ENCODE peak calls at places on chromosomes 2 and 18, in five cellular contexts. W, G, X, Q and U are unnamed samples. For H3K9me3, the result is how much of the 10 kb centered on the place peaks cover.

GRCh38 chr18:39462436-39462835 is 1896.8 kb upstream of the CELF4 start:
- DNase-seq in X (no peak), W (no peak), Q (no peak), G (no peak), U (no peak)

GRCh38 chr2:26982102-26982742 is 11.8 kb downstream of the MAPRE3 start:
- DNase-seq in Q (peak), G (peak), W (peak), X (peak), U (peak)

GRCh38 chr2:239308696-239309397 is 92.0 kb downstream of the HDAC4 start:
- DNase-seq in X (no peak), Q (no peak), W (peak), G (no peak), U (no peak)

GRCh38 chr18:13547347-13547746 is 179.0 kb downstream of the FAM210A start:
- DNase-seq in G (no peak), X (no peak), W (no peak), Q (no peak), U (no peak)

GRCh38 chr2:50143822-50144575 is 887.9 kb downstream of the NRXN1 start:
- DNase-seq in Q (peak), G (peak), W (peak), X (no peak), U (peak)

GRCh38 chr2:8719528-8719927 is 37.7 kb downstream of the ID2 start:
- DNase-seq in W (no peak), X (no peak), G (no peak), Q (no peak), U (no peak)

GRCh38 chr2:182240862-182241371 is 185.9 kb downstream of the PDE1A start:
- DNase-seq in G (peak), W (peak), X (no peak), Q (peak), U (peak)

GRCh38 chr18:74073957-74074356 is 73.7 kb downstream of the FBXO15 start:
- DNase-seq in G (no peak), Q (no peak), X (no peak), W (no peak), U (no peak)

GRCh38 chr2:187429989-187430388 is 18.1 kb downstream of the CALCRL start:
- DNase-seq in W (no peak), Q (no peak), X (no peak), G (no peak), U (no peak)

GRCh38 chr18:2536493-2536892 is 34.8 kb downstream of the METTL4 start:
- DNase-seq in X (no peak), Q (no peak), W (no peak), G (no peak), U (no peak)

GRCh38 chr2:14632133-14632936 is at the start of gene LRATD1:
- DNase-seq in W (peak), X (peak), Q (no peak), G (peak), U (peak)

GRCh38 chr2:214651451-214651850 is 158.0 kb downstream of the BARD1 start:
- DNase-seq in Q (no peak), X (no peak), G (no peak), W (no peak), U (no peak)

GRCh38 chr2:112973156-112973555 is 4.7 kb upstream of the IL36G start:
- DNase-seq in Q (no peak), X (no peak), W (no peak), G (no peak), U (no peak)

GRCh38 chr18:58998421-58999203 is 133.9 kb downstream of the ZNF532 start:
- DNase-seq in X (peak), G (no peak), W (no peak), Q (peak), U (no peak)

GRCh38 chr2:54084600-54084999 is 30.8 kb upstream of the ACYP2 start:
- DNase-seq in X (no peak), G (no peak), Q (no peak), W (peak), U (peak)

GRCh38 chr2:176390276-176390675 is 121.0 kb downstream of the MTX2 start:
- DNase-seq in W (no peak), X (no peak), G (no peak), Q (no peak), U (no peak)

GRCh38 chr18:76493213-76494107 is 1.6 kb downstream of the ZNF516 start:
- DNase-seq in W (peak), X (no peak), G (peak), Q (peak), U (peak)

GRCh38 chr18:58887613-58887963 is 22.9 kb downstream of the ZNF532 start:
- DNase-seq in X (peak), Q (peak), W (no peak), G (no peak), U (no peak)

GRCh38 chr2:16716051-16716450 is 50.4 kb upstream of the CYRIA start:
- DNase-seq in Q (no peak), W (no peak), G (no peak), X (no peak), U (no peak)

GRCh38 chr2:25381502-25381901 is 39.8 kb upstream of the DNMT3A start:
- DNase-seq in G (no peak), X (no peak), W (no peak), Q (peak), U (peak)

GRCh38 chr2:191255756-191256312 is 10.6 kb downstream of the MYO1B start:
- DNase-seq in W (no peak), G (no peak), Q (no peak), X (no peak), U (no peak)

GRCh38 chr18:35510071-35511010 is 12.6 kb upstream of the INO80C start:
- DNase-seq in W (peak), Q (no peak), X (no peak), G (no peak), U (no peak)

GRCh38 chr2:241499146-241499965 is 9.0 kb downstream of the STK25 start:
- DNase-seq in X (no peak), G (no peak), W (no peak), Q (no peak), U (no peak)

GRCh38 chr2:238141541-238142318 is 3.3 kb downstream of the KLHL30 start:
- DNase-seq in X (no peak), Q (no peak), G (peak), W (no peak), U (no peak)

GRCh38 chr2:29057006-29057405 is 17.3 kb downstream of the PCARE start:
- DNase-seq in X (no peak), W (no peak), Q (no peak), G (no peak), U (no peak)

GRCh38 chr18:50178601-50179000 is 16.3 kb downstream of the MYO5B start:
- DNase-seq in G (no peak), Q (no peak), X (no peak), W (no peak), U (no peak)

GRCh38 chr2:17069564-17069963 is 403.9 kb upstream of the CYRIA start:
- DNase-seq in X (no peak), Q (no peak), G (no peak), W (no peak), U (no peak)

GRCh38 chr2:8761529-8762164 is 75.8 kb downstream of the KIDINS220 start:
- DNase-seq in X (no peak), Q (peak), G (peak), W (peak), U (no peak)

GRCh38 chr2:105324732-105325131 is 4.8 kb downstream of the TGFBRAP1 start:
- DNase-seq in Q (no peak), G (no peak), W (no peak), X (no peak), U (peak)

GRCh38 chr2:168160897-168161296 is 86.5 kb downstream of the STK39 start:
- DNase-seq in W (no peak), X (no peak), Q (peak), G (peak), U (peak)

GRCh38 chr2:232239956-232240681 is 138.4 kb upstream of the ALPP start:
- DNase-seq in W (no peak), Q (no peak), X (no peak), G (no peak), U (no peak)

GRCh38 chr2:167480232-167480985 is 592.1 kb downstream of the XIRP2 start:
- DNase-seq in W (no peak), G (no peak), X (no peak), Q (no peak), U (no peak)

GRCh38 chr2:72057308-72057707 is 90.4 kb downstream of the CYP26B1 start:
- DNase-seq in X (no peak), Q (peak), G (no peak), W (no peak), U (no peak)

GRCh38 chr2:45013229-45014015 is 4.2 kb upstream of the SIX2 start:
- DNase-seq in W (peak), G (no peak), X (no peak), Q (no peak), U (no peak)
- H3K9me3 ChIP-seq in W (under half), G (under half), X (under half), Q (under half), U (under half)

GRCh38 chr18:4839639-4840038 is 357.4 kb downstream of the AKAIN1 start:
- DNase-seq in G (no peak), W (no peak), Q (no peak), X (no peak), U (no peak)
- H3K9me3 ChIP-seq in G (under half), W (under half), Q (under half), X (under half), U (under half)

DNA sequence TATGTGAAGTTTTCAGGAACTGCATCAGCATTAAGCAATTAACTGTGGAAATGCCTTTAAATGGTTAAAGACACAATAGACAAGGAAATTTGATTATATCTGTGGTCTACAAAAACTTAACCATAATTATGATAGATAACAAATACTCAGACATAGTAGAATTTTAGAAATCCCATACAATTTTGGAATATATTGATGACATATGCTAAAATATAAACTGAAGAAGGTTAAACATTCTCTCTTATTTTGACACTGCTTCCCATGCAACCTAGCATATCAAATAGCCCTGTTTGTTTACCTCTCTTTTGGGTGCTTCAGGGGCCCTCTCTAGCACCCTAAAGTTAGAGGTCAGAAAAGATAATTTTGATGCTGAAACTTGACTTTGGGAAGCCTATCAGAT is 1274.8 kb upstream of the SLC39A10 start:
- DNase-seq in Q (no peak), G (no peak), X (no peak), W (no peak), U (no peak)
- H3K9me3 ChIP-seq in Q (under half), G (under half), X (under half), W (under half), U (under half)

GRCh38 chr18:78102135-78102534 is 852.5 kb downstream of the GALR1 start:
- DNase-seq in G (no peak), W (no peak), X (no peak), Q (no peak), U (no peak)
- H3K9me3 ChIP-seq in G (under half), W (under half), X (under half), Q (under half), U (under half)

DNA sequence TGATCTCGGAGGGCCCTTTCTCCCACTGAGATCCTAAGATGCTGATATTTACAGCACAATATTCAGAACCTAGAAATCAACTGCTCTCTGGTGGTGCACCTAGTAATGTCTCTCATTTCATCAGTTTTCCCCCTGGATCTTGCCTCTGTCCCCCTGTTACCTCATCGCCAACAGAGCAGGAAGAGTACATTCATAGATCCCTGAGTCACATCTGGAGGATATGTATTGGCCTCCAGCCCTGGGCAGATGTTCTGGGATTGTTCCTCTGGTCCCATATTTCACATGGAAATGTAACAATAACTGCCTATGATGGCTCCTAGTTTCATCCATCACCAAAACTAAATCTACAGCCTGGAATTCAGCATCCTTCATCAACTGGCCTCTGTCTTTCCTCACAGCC is 278.8 kb upstream of the SLC14A2 start:
- DNase-seq in Q (no peak), W (no peak), X (no peak), G (no peak), U (no peak)
- H3K9me3 ChIP-seq in Q (under half), W (under half), X (under half), G (under half), U (under half)

DNA sequence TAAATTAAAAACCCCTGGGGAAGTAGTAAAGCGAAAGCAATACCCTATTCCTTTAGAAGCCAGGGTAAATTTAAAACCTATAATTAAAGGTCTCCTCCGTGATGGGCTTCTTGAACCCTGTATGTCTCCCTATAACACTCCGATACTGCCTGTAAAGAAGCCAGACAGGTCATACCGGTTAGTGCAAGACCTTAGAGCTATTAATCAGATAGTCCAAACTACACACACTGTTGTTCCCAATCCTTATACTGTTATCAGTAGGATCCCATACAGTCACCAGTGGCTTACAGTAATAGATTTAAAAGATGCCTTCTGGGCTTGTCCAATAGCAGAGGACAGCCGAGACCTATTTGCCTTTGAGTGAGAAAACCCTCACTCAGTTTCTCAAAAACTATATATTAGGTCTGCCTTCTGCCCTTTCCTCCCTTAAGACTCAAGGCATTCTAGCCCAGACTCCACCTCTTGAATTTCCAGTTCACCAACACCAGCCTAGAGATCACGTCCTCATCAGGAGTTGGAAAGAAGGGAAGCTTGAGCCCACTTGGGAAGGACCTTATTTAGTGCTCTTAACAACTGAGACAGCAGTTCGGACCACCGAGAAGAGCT is 12.4 kb upstream of the SAP130 start:
- DNase-seq in W (no peak), X (no peak), G (no peak), Q (no peak), U (no peak)
- H3K9me3 ChIP-seq in W (under half), X (under half), G (half or more), Q (under half), U (under half)

GRCh38 chr2:201523506-201523905 is 72.0 kb downstream of the STRADB start:
- DNase-seq in G (no peak), X (no peak), Q (no peak), W (no peak), U (no peak)
- H3K9me3 ChIP-seq in G (under half), X (under half), Q (under half), W (under half), U (under half)

GRCh38 chr2:2763351-2763997 is 432.4 kb upstream of the MYT1L start:
- DNase-seq in Q (no peak), W (no peak), X (no peak), G (no peak), U (no peak)

GRCh38 chr2:2762898-2763287 is 431.8 kb upstream of the MYT1L start:
- DNase-seq in Q (no peak), W (no peak), G (no peak), X (no peak), U (no peak)

GRCh38 chr2:2763998-2764355 is 432.9 kb upstream of the MYT1L start:
- DNase-seq in W (no peak), X (no peak), Q (no peak), G (no peak), U (no peak)

GRCh38 chr2:2764739-2765138 is 433.7 kb upstream of the MYT1L start:
- DNase-seq in W (no peak), Q (no peak), X (no peak), G (no peak), U (no peak)

DNA sequence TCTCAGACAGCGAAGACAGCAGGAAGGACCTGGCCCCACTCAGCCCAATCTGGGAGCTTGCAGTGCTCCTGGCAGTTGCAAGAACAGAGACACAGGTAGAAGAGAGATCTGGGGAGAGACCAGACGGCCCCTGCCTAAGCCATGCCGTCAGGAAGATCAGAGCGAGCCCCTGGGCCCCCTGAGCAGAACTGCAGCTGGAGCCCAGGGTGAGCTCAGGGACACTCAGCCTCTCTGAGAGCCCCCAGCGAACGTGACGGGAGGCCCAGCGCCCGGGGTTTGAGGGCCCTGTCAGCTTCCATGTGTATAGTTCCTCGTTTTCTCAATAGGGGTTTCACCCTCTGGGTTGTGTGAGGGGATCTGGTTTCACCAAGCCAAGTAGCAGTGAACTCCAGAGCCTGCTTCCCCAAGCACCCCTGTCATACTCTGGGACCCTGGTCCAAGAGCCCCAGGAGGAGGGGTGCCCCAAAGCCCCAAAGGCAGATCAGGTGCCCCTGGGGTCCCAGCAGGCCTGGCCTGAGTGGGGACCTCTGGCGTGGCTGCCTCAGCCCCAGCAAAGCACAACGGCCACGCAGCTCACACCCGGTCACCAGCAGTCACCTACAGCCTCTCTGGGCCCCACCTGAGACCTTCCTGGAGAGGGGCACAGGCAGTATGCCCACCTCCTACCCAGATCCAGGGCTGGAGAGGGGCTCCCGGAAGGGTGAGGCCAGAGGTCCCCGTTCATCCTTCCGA is 431.3 kb upstream of the MYT1L start:
- DNase-seq in W (no peak), X (no peak), Q (no peak), G (no peak), U (no peak)
- H3K9me3 ChIP-seq in W (under half), X (under half), Q (under half), G (under half), U (under half)

GRCh38 chr2:41502752-41503151 is 545.1 kb upstream of the PKDCC start:
- DNase-seq in W (no peak), X (no peak), G (no peak), Q (no peak), U (no peak)

GRCh38 chr2:41498791-41499190 is 549.0 kb upstream of the PKDCC start:
- DNase-seq in Q (no peak), G (no peak), X (no peak), W (no peak), U (no peak)

GRCh38 chr2:41504532-41504931 is 543.3 kb upstream of the PKDCC start:
- DNase-seq in G (no peak), Q (no peak), X (no peak), W (no peak), U (no peak)

GRCh38 chr2:41496908-41497307 is 550.9 kb upstream of the PKDCC start:
- DNase-seq in Q (peak), G (no peak), W (no peak), X (no peak), U (no peak)

GRCh38 chr2:41500895-41501294 is 546.9 kb upstream of the PKDCC start:
- DNase-seq in G (no peak), Q (no peak), X (no peak), W (no peak), U (no peak)
- H3K9me3 ChIP-seq in G (under half), Q (under half), X (under half), W (under half), U (under half)

GRCh38 chr18:78836838-78837237 is 142.8 kb upstream of the SALL3 start:
- DNase-seq in Q (no peak), X (no peak), W (no peak), G (no peak), U (no peak)
- H3K9me3 ChIP-seq in Q (under half), X (under half), W (under half), G (under half), U (under half)